ENCODE peak calls at places on chromosomes 11 and 22, in six cellular contexts. H is ELR; G is mesendoderm; C is nucleus accumbens; L is pons; A is effector memory CD4-positive, alpha-beta T cell. N is an unnamed sample.

GRCh38 chr11:17764446-17765218 is 30.1 kb downstream of the KCNC1 start:
- DNase-seq in L (no peak), A (no peak), C (no peak), G (no peak), H (no peak), N (no peak)

GRCh38 chr11:95024958-95025357 is at the start of gene KDM4E:
- DNase-seq in L (no peak), A (no peak), G (no peak), C (no peak), H (no peak), N (no peak)

GRCh38 chr11:65209711-65210360 is 28.1 kb downstream of the CAPN1 start:
- DNase-seq in H (no peak), L (no peak), G (no peak), A (no peak), C (no peak), N (no peak)

GRCh38 chr11:2975594-2975993 is 16.5 kb downstream of the NAP1L4 start:
- DNase-seq in C (peak), A (no peak), G (peak), H (peak), L (peak), N (peak)

GRCh38 chr11:47668665-47669064 is 26.3 kb upstream of the MTCH2 start:
- DNase-seq in H (no peak), L (no peak), A (no peak), G (no peak), C (no peak), N (no peak)

GRCh38 chr11:12079726-12080556 is 30.4 kb upstream of the MICAL2 start:
- DNase-seq in C (no peak), L (no peak), H (peak), A (no peak), G (peak), N (peak)

GRCh38 chr11:92101845-92102244 is 122.8 kb upstream of the FAT3 start:
- DNase-seq in L (no peak), C (no peak), G (no peak), A (no peak), H (no peak), N (no peak)

GRCh38 chr22:37639070-37639760 is at the start of gene SH3BP1:
- DNase-seq in G (peak), H (peak), A (peak), L (no peak), C (no peak), N (peak)